ENCODE peak calls at places on chromosomes 3 and 15, in nine cellular contexts. V is dorsolateral prefrontal cortex, S is HFFc6, B is neural progenitor cell, Y is foreskin fibroblast, U is fibroblast of the aortic adventitia, W is Calu3, F is psoas muscle, K is AG10803. I is an unnamed sample.

GRCh38 chr3:30012941-30013543 is 593.4 kb upstream of the TGFBR2 start:
- DNase-seq in V (peak), S (peak), B (peak), Y (peak), U (peak), W (peak), F (peak), K (peak), I (peak)

GRCh38 chr3:25571285-25571684 is 93.4 kb downstream of the TOP2B start:
- DNase-seq in V (no peak), S (no peak), B (no peak), Y (no peak), U (no peak), W (no peak), F (no peak), K (no peak), I (no peak)

GRCh38 chr15:25862469-25863066 is 559 bp downstream of the ATP10A start:
- DNase-seq in V (no peak), S (no peak), B (peak), Y (no peak), U (no peak), W (peak), F (no peak), K (peak), I (no peak)

GRCh38 chr3:49841126-49841525 is 15.2 kb downstream of the TRAIP start:
- DNase-seq in V (no peak), S (peak), B (peak), Y (no peak), U (peak), W (peak), F (no peak), K (no peak), I (no peak)

GRCh38 chr3:126508539-126508938 is 9.0 kb downstream of the UROC1 start:
- DNase-seq in V (no peak), S (no peak), B (no peak), Y (no peak), U (peak), W (peak), F (no peak), K (peak), I (no peak)

GRCh38 chr3:197422506-197422905 is 124.1 kb upstream of the DLG1 start:
- DNase-seq in V (no peak), S (no peak), B (no peak), Y (no peak), U (no peak), W (no peak), F (no peak), K (no peak), I (no peak)

GRCh38 chr15:53716909-53717878 is 42.3 kb downstream of the WDR72 start:
- DNase-seq in V (no peak), S (no peak), B (peak), Y (no peak), U (no peak), W (no peak), F (no peak), K (no peak), I (no peak)

GRCh38 chr3:101074518-101074917 is 81.3 kb upstream of the ABI3BP start:
- DNase-seq in V (no peak), S (no peak), B (no peak), Y (no peak), U (no peak), W (peak), F (no peak), K (no peak), I (no peak)

GRCh38 chr3:52041118-52041847 is 15.1 kb downstream of the DUSP7 start:
- DNase-seq in V (peak), S (no peak), B (peak), Y (no peak), U (no peak), W (no peak), F (no peak), K (no peak), I (no peak)

GRCh38 chr3:51968175-51968681 is 974 bp upstream of the PCBP4 start:
- DNase-seq in V (no peak), S (no peak), B (peak), Y (no peak), U (no peak), W (no peak), F (no peak), K (no peak), I (no peak)

GRCh38 chr3:103002447-103002846 is 567.6 kb downstream of the ZPLD1 start:
- DNase-seq in V (no peak), S (no peak), B (no peak), Y (no peak), U (no peak), W (no peak), F (no peak), K (no peak), I (no peak)

DNA sequence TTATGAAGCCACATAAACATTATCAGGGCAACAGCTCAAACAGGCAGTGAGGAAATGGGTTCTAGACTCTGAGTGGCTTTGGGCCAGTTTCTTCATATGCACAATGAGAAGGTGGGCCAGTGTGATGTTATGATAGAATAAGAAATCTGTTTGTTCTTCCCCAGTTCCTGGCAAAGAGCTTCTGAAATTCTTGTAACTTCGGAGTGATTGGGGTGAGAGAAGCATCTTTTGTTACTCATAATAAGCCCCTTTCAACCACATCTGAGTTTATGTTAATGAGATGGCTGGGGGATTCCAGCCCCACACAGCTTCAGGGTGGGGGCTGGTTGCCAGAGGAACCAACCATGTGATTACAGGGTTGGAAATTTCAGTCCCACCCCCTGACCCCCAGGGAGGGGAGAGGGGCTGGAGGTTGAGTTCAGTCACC is 56.9 kb upstream of the FRMD4B start:
- DNase-seq in V (no peak), S (no peak), B (no peak), Y (no peak), U (no peak), W (no peak), F (no peak), K (no peak), I (no peak)
- TF ChIP-seq CTCF in V (no peak), S (no peak), B (no peak), Y (no peak), U (no peak), W (no peak), F (no peak), K (no peak), I (no peak)

GRCh38 chr15:94667109-94667508 is 435.7 kb downstream of the MCTP2 start:
- DNase-seq in V (no peak), S (no peak), B (no peak), Y (no peak), U (no peak), W (no peak), F (no peak), K (no peak), I (no peak)

GRCh38 chr15:94673801-94674200 is 442.4 kb downstream of the MCTP2 start:
- DNase-seq in V (no peak), S (no peak), B (no peak), Y (no peak), U (no peak), W (no peak), F (no peak), K (peak), I (no peak)

GRCh38 chr15:94674251-94674650 is 442.9 kb downstream of the MCTP2 start:
- DNase-seq in V (peak), S (no peak), B (no peak), Y (no peak), U (no peak), W (no peak), F (no peak), K (peak), I (no peak)

GRCh38 chr15:94670436-94671034 is 439.2 kb downstream of the MCTP2 start:
- DNase-seq in V (no peak), S (peak), B (peak), Y (peak), U (peak), W (no peak), F (no peak), K (peak), I (peak)

GRCh38 chr15:94671845-94672524 is 440.6 kb downstream of the MCTP2 start:
- DNase-seq in V (no peak), S (no peak), B (peak), Y (no peak), U (no peak), W (no peak), F (no peak), K (no peak), I (no peak)
- TF ChIP-seq CTCF in V (no peak), S (no peak), B (peak), Y (no peak), U (no peak), W (no peak), F (no peak), K (no peak), I (no peak)

DNA sequence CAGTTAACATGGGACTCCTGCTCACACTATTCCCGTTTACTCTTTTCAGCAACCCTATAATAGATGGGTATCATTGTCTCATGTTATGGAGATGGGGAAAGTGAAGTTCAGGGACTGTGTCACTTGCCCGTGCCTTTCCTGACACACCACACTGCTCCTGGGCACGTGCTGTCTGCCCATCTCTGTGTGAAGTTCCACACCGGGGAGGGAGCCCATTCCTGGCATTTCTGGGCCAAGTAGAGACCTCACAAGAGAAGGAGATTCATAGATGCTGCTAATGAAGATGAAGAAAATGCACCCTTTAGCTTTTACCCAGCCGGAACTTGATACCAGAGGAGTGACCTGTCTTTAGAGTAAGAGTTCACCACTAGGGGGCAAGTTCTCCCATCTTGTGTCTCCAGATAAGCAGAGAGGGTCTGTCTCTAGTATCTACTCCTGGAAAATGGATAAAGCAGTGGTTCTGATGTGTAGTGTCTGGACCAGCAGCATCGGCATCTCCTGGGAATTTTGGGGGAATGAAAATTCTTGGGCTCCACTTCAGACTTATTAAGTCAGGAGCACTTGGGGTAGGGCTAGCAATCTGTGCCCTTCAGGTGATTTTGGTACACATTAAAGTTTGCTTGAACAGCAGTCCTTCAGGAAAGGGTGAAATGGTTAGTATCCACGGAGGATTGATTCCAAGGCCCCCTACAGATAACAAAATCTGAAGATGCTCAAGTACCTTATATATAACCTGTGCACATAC is 2.0 kb upstream of the TOPBP1 start:
- DNase-seq in V (no peak), S (peak), B (peak), Y (peak), U (peak), W (peak), F (no peak), K (peak), I (no peak)
- TF ChIP-seq CTCF in V (peak), S (peak), B (peak), Y (peak), U (peak), W (peak), F (peak), K (peak), I (peak)

DNA sequence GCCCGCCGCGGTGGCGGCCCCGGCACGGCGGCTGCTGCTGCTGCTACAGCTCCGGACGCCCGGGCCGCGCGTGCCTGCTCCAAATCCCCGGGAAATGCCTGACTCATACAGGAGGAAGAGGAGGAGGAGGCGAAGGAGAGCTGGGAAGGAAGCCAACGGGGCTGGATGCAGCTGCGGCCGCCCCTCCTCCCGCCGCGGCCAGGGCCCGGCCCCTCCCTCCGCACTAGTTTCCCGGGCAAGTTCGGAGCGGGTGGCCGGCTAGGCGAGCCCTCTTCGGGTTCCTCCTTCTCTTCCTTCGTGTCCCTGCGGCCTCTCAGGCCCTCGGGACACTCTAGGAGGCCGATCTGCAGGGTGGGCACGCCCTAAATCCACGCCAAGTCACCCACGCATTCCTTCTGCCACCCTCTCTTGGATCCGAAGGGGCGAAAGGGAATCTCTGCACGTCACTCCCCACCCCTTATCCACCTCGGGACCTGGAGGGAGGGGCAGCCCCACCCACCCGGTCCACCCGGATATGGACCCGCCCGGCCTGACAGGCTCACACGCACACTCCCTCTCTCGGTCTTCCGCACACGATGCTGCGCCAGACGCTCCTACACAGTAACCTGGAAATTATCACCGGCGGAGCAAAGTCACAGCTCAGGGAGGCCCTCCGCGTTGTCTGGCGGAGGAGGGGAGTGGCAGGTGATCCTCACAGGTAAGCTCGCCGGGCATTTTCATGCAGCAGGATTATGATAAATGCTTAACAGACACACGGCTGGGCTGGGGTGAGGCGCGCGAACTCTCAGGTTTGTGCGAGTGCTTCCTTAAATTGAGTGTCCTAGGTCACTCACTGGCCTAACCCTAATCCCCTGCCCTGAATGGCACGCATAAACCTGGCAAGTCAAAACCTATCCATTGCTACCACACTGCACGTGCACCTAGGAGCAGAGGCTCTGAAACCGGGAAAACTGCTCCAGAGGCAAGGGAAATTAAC is at the start of the genes OSBPL10 and ZNF860:
- DNase-seq in V (peak), S (peak), B (peak), Y (peak), U (peak), W (peak), F (peak), K (peak), I (peak)
- TF ChIP-seq CTCF in V (no peak), S (no peak), B (no peak), Y (no peak), U (no peak), W (no peak), F (no peak), K (no peak), I (no peak)

DNA sequence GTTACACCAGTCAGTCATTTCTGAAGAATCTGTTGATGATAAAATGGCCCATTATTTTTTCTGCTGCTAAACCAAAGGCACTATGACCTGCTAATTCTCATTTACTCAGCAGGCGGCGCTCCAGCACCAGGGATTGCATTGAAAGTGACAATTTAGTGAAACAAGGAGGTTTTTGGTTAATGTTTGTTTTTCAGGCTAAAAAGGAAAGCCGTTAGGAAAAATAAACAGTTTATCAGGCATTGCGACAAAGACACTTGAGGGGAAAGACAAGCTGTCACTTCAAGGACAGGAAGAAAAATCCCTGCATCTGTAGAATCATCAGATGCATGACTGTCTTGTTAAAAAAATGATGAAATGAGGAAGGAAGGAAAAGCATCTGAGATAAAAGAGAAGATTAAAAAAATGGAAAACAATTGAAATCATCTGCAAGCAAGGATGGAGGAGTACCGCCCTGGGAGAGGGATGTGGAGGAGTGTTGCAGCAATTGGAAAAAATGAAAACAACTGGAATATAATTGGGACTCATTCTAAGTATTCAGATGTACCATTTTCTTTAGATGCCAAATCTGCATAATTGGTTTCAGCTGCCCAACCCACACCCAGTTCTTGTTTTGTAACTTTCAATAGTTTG is 54.0 kb downstream of the NR1D2 start:
- DNase-seq in V (peak), S (peak), B (peak), Y (peak), U (peak), W (peak), F (peak), K (peak), I (peak)
- TF ChIP-seq CTCF in V (peak), S (peak), B (peak), Y (peak), U (peak), W (peak), F (peak), K (peak), I (peak)

DNA sequence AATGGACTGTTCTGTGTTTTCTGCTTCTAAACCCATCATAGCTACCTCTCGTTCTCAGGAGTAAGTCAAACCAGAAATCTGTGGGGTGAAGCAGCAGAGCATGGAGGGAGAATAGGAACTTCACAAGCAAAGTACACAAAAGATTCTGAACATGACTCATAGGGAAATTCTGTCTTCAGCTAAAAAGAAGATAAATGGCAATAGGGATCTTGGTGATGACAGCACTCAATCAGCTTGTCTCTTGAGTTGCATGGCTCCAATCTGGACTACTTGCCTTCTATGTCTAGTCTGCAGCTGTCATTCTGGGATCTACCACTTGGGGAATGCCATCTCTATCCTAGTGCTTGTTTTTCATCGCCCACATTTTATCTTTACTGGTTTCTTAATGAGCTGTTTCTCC is 13.5 kb upstream of the GRAMD1C start:
- DNase-seq in V (no peak), S (no peak), B (no peak), Y (no peak), U (no peak), W (no peak), F (no peak), K (no peak), I (no peak)
- TF ChIP-seq CTCF in V (no peak), S (peak), B (peak), Y (peak), U (peak), W (no peak), F (no peak), K (peak), I (no peak)

GRCh38 chr15:88629071-88629470 is 7.9 kb downstream of the AEN start:
- DNase-seq in V (no peak), S (no peak), B (no peak), Y (no peak), U (no peak), W (no peak), F (no peak), K (no peak), I (no peak)

GRCh38 chr15:88625943-88626741 is 5.0 kb downstream of the AEN start:
- DNase-seq in V (no peak), S (no peak), B (no peak), Y (no peak), U (no peak), W (no peak), F (no peak), K (no peak), I (no peak)

GRCh38 chr15:88628018-88628673 is 7.0 kb downstream of the AEN start:
- DNase-seq in V (no peak), S (no peak), B (no peak), Y (no peak), U (no peak), W (no peak), F (no peak), K (no peak), I (no peak)

GRCh38 chr15:88624971-88625290 is 3.8 kb downstream of the AEN start:
- DNase-seq in V (no peak), S (no peak), B (no peak), Y (no peak), U (peak), W (no peak), F (no peak), K (peak), I (no peak)

GRCh38 chr15:88627463-88627862 is 6.3 kb downstream of the AEN start:
- DNase-seq in V (no peak), S (no peak), B (no peak), Y (no peak), U (no peak), W (no peak), F (no peak), K (no peak), I (no peak)
- TF ChIP-seq CTCF in V (no peak), S (no peak), B (no peak), Y (no peak), U (no peak), W (no peak), F (no peak), K (no peak), I (no peak)

GRCh38 chr3:112013058-112013783 is 14.5 kb downstream of the TAGLN3 start:
- DNase-seq in V (peak), S (peak), B (peak), Y (peak), U (peak), W (peak), F (peak), K (peak), I (peak)

GRCh38 chr3:112010631-112011030 is 11.9 kb downstream of the TAGLN3 start:
- DNase-seq in V (no peak), S (no peak), B (no peak), Y (no peak), U (peak), W (no peak), F (no peak), K (no peak), I (no peak)

GRCh38 chr3:112012205-112012604 is 13.5 kb downstream of the TAGLN3 start:
- DNase-seq in V (no peak), S (no peak), B (no peak), Y (no peak), U (no peak), W (no peak), F (no peak), K (no peak), I (no peak)

GRCh38 chr3:112011376-112011940 is 12.7 kb downstream of the TAGLN3 start:
- DNase-seq in V (no peak), S (no peak), B (no peak), Y (no peak), U (no peak), W (no peak), F (no peak), K (no peak), I (no peak)

DNA sequence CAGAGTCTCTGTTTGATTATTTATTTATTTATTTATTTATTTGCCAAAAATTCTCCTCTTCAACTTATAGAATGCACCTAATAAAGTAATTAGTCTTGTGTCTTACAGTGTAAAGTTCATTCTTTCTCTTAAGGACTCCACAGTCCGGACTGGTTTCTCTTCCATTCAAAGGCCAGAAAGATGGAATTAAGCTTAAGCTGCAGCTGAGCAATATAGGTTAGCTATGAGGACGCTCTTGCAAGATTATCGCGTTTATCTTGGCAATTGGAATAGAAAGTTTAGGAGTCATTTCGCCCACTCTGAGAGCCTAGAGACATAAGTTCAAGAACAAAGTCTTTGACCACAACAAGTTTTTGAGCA is 15.0 kb downstream of the TAGLN3 start:
- DNase-seq in V (no peak), S (no peak), B (no peak), Y (no peak), U (no peak), W (no peak), F (no peak), K (no peak), I (no peak)
- TF ChIP-seq CTCF in V (no peak), S (peak), B (no peak), Y (no peak), U (no peak), W (no peak), F (no peak), K (no peak), I (no peak)

GRCh38 chr3:7144696-7145308 is 283.9 kb downstream of the GRM7 start:
- DNase-seq in V (no peak), S (no peak), B (peak), Y (no peak), U (no peak), W (no peak), F (no peak), K (no peak), I (no peak)
- TF ChIP-seq CTCF in V (peak), S (peak), B (peak), Y (no peak), U (no peak), W (no peak), F (no peak), K (no peak), I (no peak)

GRCh38 chr3:55675478-55675877 is 188.4 kb upstream of the WNT5A start:
- DNase-seq in V (no peak), S (no peak), B (no peak), Y (no peak), U (no peak), W (no peak), F (no peak), K (no peak), I (no peak)
- TF ChIP-seq CTCF in V (no peak), S (no peak), B (no peak), Y (no peak), U (no peak), W (no peak), F (no peak), K (no peak), I (no peak)